ENCODE peak calls at places on chromosomes 7 and 10, in four cellular contexts. W, T, D and S are unnamed samples.
A peak's percentile ranks its signal among the peaks of the same experiment; 100 is the strongest.

GRCh38 chr10:29113251-29113945 is 175.5 kb upstream of the LYZL1 start:
- DNase-seq in W (no peak), T (no peak), D (no peak), S (no peak)

GRCh38 chr10:85667638-85668233 is 698.9 kb downstream of the GRID1 start:
- DNase-seq in W (no peak), T (no peak), D (no peak), S (no peak)

GRCh38 chr10:5811387-5811821 is 1.8 kb downstream of the GDI2 start:
- DNase-seq in W (peak; percentile 61), T (no peak), D (no peak), S (no peak)

GRCh38 chr10:123380491-123381085 is 226.4 kb downstream of the BUB3 start:
- DNase-seq in W (no peak), T (no peak), D (no peak), S (peak; percentile 25)

GRCh38 chr10:113540845-113541553 is 11.9 kb upstream of the HABP2 start:
- DNase-seq in W (no peak), T (no peak), D (peak; percentile 29), S (no peak)

GRCh38 chr7:17640730-17641377 is 299.4 kb downstream of the SNX13 start:
- DNase-seq in W (no peak), T (peak; percentile 69), D (peak; percentile 40), S (peak; percentile 7)

GRCh38 chr7:1725199-1725701 is 55.2 kb downstream of the ELFN1 start:
- DNase-seq in W (no peak), T (no peak), D (peak; percentile 71), S (no peak)

GRCh38 chr7:88147949-88148348 is 71.9 kb downstream of the SRI start:
- DNase-seq in W (no peak), T (no peak), D (no peak), S (no peak)

GRCh38 chr10:118940386-118940785 is 89.1 kb upstream of the NANOS1 start:
- DNase-seq in W (no peak), T (no peak), D (no peak), S (no peak)

GRCh38 chr10:78316451-78316931 is 282.8 kb downstream of the RPS24 start:
- DNase-seq in W (peak; percentile 16), T (no peak), D (no peak), S (peak; percentile 72)

GRCh38 chr10:84185526-84186175 is 8.7 kb upstream of the CDHR1 start:
- DNase-seq in W (peak; percentile 33), T (no peak), D (no peak), S (no peak)

GRCh38 chr7:107998150-107998549 is 4.8 kb downstream of the LAMB1 start:
- DNase-seq in W (no peak), T (no peak), D (no peak), S (no peak)

GRCh38 chr10:114471906-114472873 is 67.9 kb upstream of the AFAP1L2 start:
- DNase-seq in W (no peak), T (no peak), D (peak; percentile 63), S (peak; percentile 64)

GRCh38 chr10:64112697-64113367 is 591.6 kb downstream of the REEP3 start:
- DNase-seq in W (no peak), T (no peak), D (no peak), S (no peak)

GRCh38 chr7:131629203-131629871 is 72.9 kb upstream of the PODXL start:
- DNase-seq in W (no peak), T (peak; percentile 35), D (no peak), S (no peak)

GRCh38 chr7:120841608-120842007 is 16.3 kb downstream of the TSPAN12 start:
- DNase-seq in W (no peak), T (no peak), D (no peak), S (no peak)

GRCh38 chr10:126536148-126536547 is 134.3 kb downstream of the C10orf90 start:
- DNase-seq in W (no peak), T (no peak), D (no peak), S (no peak)

GRCh38 chr7:71860572-71860971 is 551.6 kb downstream of the CALN1 start:
- DNase-seq in W (no peak), T (no peak), D (no peak), S (no peak)

GRCh38 chr10:113322843-113323242 is 230.0 kb upstream of the HABP2 start:
- DNase-seq in W (no peak), T (no peak), D (no peak), S (no peak)

GRCh38 chr7:139574618-139575337 is 51.3 kb downstream of the CLEC2L start:
- DNase-seq in W (no peak), T (no peak), D (no peak), S (no peak)

GRCh38 chr10:59896186-59896585 is 10.2 kb downstream of the CCDC6 start:
- DNase-seq in W (no peak), T (peak; percentile 14), D (no peak), S (no peak)

GRCh38 chr7:65037740-65038678 is 31.5 kb upstream of the ERV3-1 start:
- DNase-seq in W (peak; percentile 96), T (peak; percentile 83), D (peak; percentile 95), S (peak; percentile 55)

GRCh38 chr10:80590585-80591125 is 53.0 kb downstream of the SH2D4B start:
- DNase-seq in W (no peak), T (no peak), D (no peak), S (no peak)

GRCh38 chr10:108545921-108546320 is 1377.4 kb downstream of the XPNPEP1 start:
- DNase-seq in W (no peak), T (no peak), D (no peak), S (no peak)

GRCh38 chr10:50275650-50276235 is 24.4 kb upstream of the ASAH2 start:
- DNase-seq in W (peak; percentile 74), T (peak; percentile 10), D (peak; percentile 36), S (no peak)

GRCh38 chr7:128405345-128406146 is 4.2 kb downstream of the IMPDH1 start:
- DNase-seq in W (peak; percentile 86), T (no peak), D (peak; percentile 45), S (no peak)

GRCh38 chr7:69827140-69827919 is 229.1 kb downstream of the AUTS2 start:
- DNase-seq in W (no peak), T (no peak), D (no peak), S (no peak)

GRCh38 chr7:128161466-128162125 is 79.5 kb upstream of the LEP start:
- DNase-seq in W (peak; percentile 22), T (peak; percentile 44), D (no peak), S (no peak)

GRCh38 chr7:149884016-149884415 is 10.2 kb downstream of the ATP6V0E2 start:
- DNase-seq in W (no peak), T (no peak), D (peak; percentile 70), S (peak; percentile 63)

GRCh38 chr7:8177109-8177933 is 84.6 kb downstream of the ICA1 start:
- DNase-seq in W (no peak), T (no peak), D (no peak), S (no peak)

GRCh38 chr10:34758447-34758996 is 56.6 kb downstream of the PARD3 start:
- DNase-seq in W (no peak), T (peak; percentile 64), D (no peak), S (no peak)

GRCh38 chr7:116290740-116291139 is 80.4 kb downstream of the TES start:
- DNase-seq in W (no peak), T (no peak), D (no peak), S (no peak)

GRCh38 chr7:27677912-27678612 is 15.4 kb upstream of the HIBADH start:
- DNase-seq in W (no peak), T (peak; percentile 100), D (peak; percentile 22), S (no peak)

GRCh38 chr10:103542764-103543616 is 49.5 kb downstream of the NEURL1 start:
- DNase-seq in W (no peak), T (peak; percentile 59), D (peak; percentile 54), S (no peak)

GRCh38 chr10:49550563-49550962 is 11.6 kb upstream of the ERCC6 start:
- DNase-seq in W (no peak), T (peak; percentile 49), D (no peak), S (peak; percentile 23)